ENCODE peak calls at places on chromosomes 7 and 10, in nine cellular contexts. R, V, Q, I, U, M, A, O and K are unnamed samples.

GRCh38 chr10:80553436-80553835 is 15.7 kb downstream of the SH2D4B start:
- DNase-seq in R (no peak), V (no peak), Q (no peak), I (no peak), U (no peak), M (no peak), A (no peak), O (no peak), K (no peak)

GRCh38 chr7:41033526-41033925 is 669.4 kb downstream of the INHBA start:
- DNase-seq in R (no peak), V (no peak), Q (no peak), I (peak), U (no peak), M (no peak), A (no peak), O (no peak), K (no peak)

GRCh38 chr7:158289761-158290523 is 297.7 kb downstream of the PTPRN2 start:
- DNase-seq in R (no peak), V (no peak), Q (no peak), I (no peak), U (no peak), M (no peak), A (no peak), O (no peak), K (no peak)

GRCh38 chr10:62062028-62062427 is 160.5 kb downstream of the ARID5B start:
- DNase-seq in R (no peak), V (no peak), Q (no peak), I (no peak), U (no peak), M (no peak), A (no peak), O (no peak), K (no peak)

GRCh38 chr10:79063071-79063491 is 5.7 kb upstream of the ZMIZ1 start:
- DNase-seq in R (no peak), V (no peak), Q (no peak), I (no peak), U (no peak), M (no peak), A (no peak), O (no peak), K (no peak)

GRCh38 chr10:128054163-128054970 is 71.9 kb downstream of the MKI67 start:
- DNase-seq in R (no peak), V (no peak), Q (no peak), I (no peak), U (no peak), M (no peak), A (no peak), O (no peak), K (no peak)

GRCh38 chr7:11567571-11567970 is 264.4 kb downstream of the THSD7A start:
- DNase-seq in R (no peak), V (no peak), Q (no peak), I (no peak), U (no peak), M (no peak), A (no peak), O (no peak), K (no peak)

GRCh38 chr7:35035511-35035921 is 1.8 kb downstream of the DPY19L1 start:
- DNase-seq in R (peak), V (no peak), Q (no peak), I (peak), U (no peak), M (no peak), A (no peak), O (peak), K (no peak)

GRCh38 chr10:8444630-8445029 is 390.1 kb downstream of the GATA3 start:
- DNase-seq in R (peak), V (no peak), Q (no peak), I (no peak), U (peak), M (no peak), A (peak), O (peak), K (no peak)

GRCh38 chr7:2260820-2261219 is 18.8 kb downstream of the NUDT1 start:
- DNase-seq in R (no peak), V (peak), Q (no peak), I (no peak), U (no peak), M (no peak), A (no peak), O (no peak), K (no peak)

GRCh38 chr7:12674861-12675260 is 12.6 kb upstream of the ARL4A start:
- DNase-seq in R (no peak), V (no peak), Q (no peak), I (peak), U (no peak), M (no peak), A (no peak), O (peak), K (no peak)

GRCh38 chr7:150514748-150515222 is at the start of gene GIMAP7:
- DNase-seq in R (no peak), V (no peak), Q (no peak), I (no peak), U (peak), M (no peak), A (no peak), O (no peak), K (no peak)

GRCh38 chr7:37921340-37921805 is 933 bp downstream of the EPDR1 start:
- DNase-seq in R (no peak), V (no peak), Q (peak), I (no peak), U (no peak), M (no peak), A (peak), O (peak), K (no peak)

GRCh38 chr10:3091346-3091787 is 24.0 kb downstream of the PFKP start:
- DNase-seq in R (no peak), V (no peak), Q (no peak), I (peak), U (no peak), M (peak), A (no peak), O (no peak), K (peak)

GRCh38 chr10:49661291-49661856 is 18.1 kb upstream of the C10orf53 start:
- DNase-seq in R (no peak), V (no peak), Q (no peak), I (no peak), U (no peak), M (no peak), A (no peak), O (no peak), K (no peak)

GRCh38 chr10:29874604-29875269 is 184.6 kb downstream of the JCAD start:
- DNase-seq in R (no peak), V (no peak), Q (no peak), I (no peak), U (no peak), M (no peak), A (no peak), O (no peak), K (no peak)

GRCh38 chr7:25429731-25430130 is 201.4 kb upstream of the NPVF start:
- DNase-seq in R (no peak), V (no peak), Q (no peak), I (no peak), U (no peak), M (no peak), A (no peak), O (no peak), K (no peak)

GRCh38 chr10:21184984-21185383 is 287.9 kb upstream of the NEBL start:
- DNase-seq in R (no peak), V (no peak), Q (no peak), I (no peak), U (no peak), M (no peak), A (no peak), O (no peak), K (no peak)

GRCh38 chr10:127990846-127991542 is 84.1 kb downstream of the PTPRE start:
- DNase-seq in R (peak), V (no peak), Q (no peak), I (peak), U (no peak), M (peak), A (no peak), O (no peak), K (peak)

GRCh38 chr7:128878226-128879105 is 15.8 kb downstream of the ATP6V1F start:
- DNase-seq in R (no peak), V (no peak), Q (no peak), I (no peak), U (no peak), M (no peak), A (peak), O (no peak), K (no peak)

GRCh38 chr10:102629661-102630614 is 14.3 kb upstream of the TRIM8 start:
- DNase-seq in R (no peak), V (no peak), Q (no peak), I (peak), U (no peak), M (peak), A (peak), O (peak), K (peak)

GRCh38 chr7:85103352-85103751 is 83.5 kb downstream of the SEMA3D start:
- DNase-seq in R (no peak), V (no peak), Q (peak), I (no peak), U (no peak), M (no peak), A (no peak), O (no peak), K (no peak)